ENCODE peak calls at places on chromosome X, in eight cellular contexts. One of them, this sample, is unnamed.
A peak's percentile ranks its signal among the peaks of the same experiment; 100 is the strongest.

GRCh38 chrX:22486326-22486725 is 213.6 kb downstream of the CBLL2 start:
- DNase-seq in H9: no peak
- DNase-seq in nephron progenitor cell: no peak
- DNase-seq in AG10803: no peak
- DNase-seq in bronchial epithelial cell: no peak
- DNase-seq in lung: no peak
- DNase-seq in body of pancreas: no peak
- DNase-seq in GM12865: no peak
- DNase-seq in this sample: no peak

GRCh38 chrX:151871244-151871643 is 41.4 kb upstream of the MAGEA4 start:
- DNase-seq in bronchial epithelial cell: peak; percentile 89
- DNase-seq in body of pancreas: no peak
- DNase-seq in nephron progenitor cell: no peak
- DNase-seq in AG10803: peak; percentile 90
- DNase-seq in GM12865: no peak
- DNase-seq in H9: no peak
- DNase-seq in lung: no peak
- DNase-seq in this sample: no peak

GRCh38 chrX:132270699-132271098 is 51.5 kb upstream of the RAP2C start:
- DNase-seq in lung: peak; percentile 29
- DNase-seq in body of pancreas: no peak
- DNase-seq in bronchial epithelial cell: peak; percentile 88
- DNase-seq in AG10803: peak; percentile 91
- DNase-seq in GM12865: no peak
- DNase-seq in H9: no peak
- DNase-seq in nephron progenitor cell: no peak
- DNase-seq in this sample: no peak

GRCh38 chrX:75623535-75623934 is 100.7 kb upstream of the ZDHHC15 start:
- DNase-seq in AG10803: no peak
- DNase-seq in nephron progenitor cell: no peak
- DNase-seq in bronchial epithelial cell: peak; percentile 0
- DNase-seq in GM12865: no peak
- DNase-seq in lung: no peak
- DNase-seq in H9: no peak
- DNase-seq in body of pancreas: no peak
- DNase-seq in this sample: no peak

GRCh38 chrX:50200907-50201306 is at the start of gene AKAP4:
- DNase-seq in nephron progenitor cell: no peak
- DNase-seq in lung: no peak
- DNase-seq in body of pancreas: no peak
- DNase-seq in GM12865: no peak
- DNase-seq in bronchial epithelial cell: no peak
- DNase-seq in AG10803: no peak
- DNase-seq in H9: no peak
- DNase-seq in this sample: no peak

GRCh38 chrX:111490683-111491082 is 20.8 kb upstream of the SERTM2 start:
- DNase-seq in GM12865: no peak
- DNase-seq in nephron progenitor cell: no peak
- DNase-seq in AG10803: no peak
- DNase-seq in lung: no peak
- DNase-seq in H9: no peak
- DNase-seq in body of pancreas: no peak
- DNase-seq in bronchial epithelial cell: no peak
- DNase-seq in this sample: no peak

GRCh38 chrX:127459784-127460183 is 592.4 kb downstream of the ACTRT1 start:
- DNase-seq in AG10803: no peak
- DNase-seq in bronchial epithelial cell: peak; percentile 2
- DNase-seq in body of pancreas: no peak
- DNase-seq in nephron progenitor cell: no peak
- DNase-seq in H9: peak; percentile 57
- DNase-seq in GM12865: no peak
- DNase-seq in lung: no peak
- DNase-seq in this sample: no peak

GRCh38 chrX:34338046-34338445 is 205.9 kb upstream of the FAM47A start:
- DNase-seq in bronchial epithelial cell: no peak
- DNase-seq in lung: no peak
- DNase-seq in GM12865: no peak
- DNase-seq in body of pancreas: no peak
- DNase-seq in AG10803: no peak
- DNase-seq in nephron progenitor cell: no peak
- DNase-seq in H9: no peak
- DNase-seq in this sample: no peak

GRCh38 chrX:335758-336155 is 17.2 kb upstream of the GTPBP6 start:
- DNase-seq in GM12865: no peak
- DNase-seq in bronchial epithelial cell: no peak
- DNase-seq in H9: no peak
- DNase-seq in AG10803: no peak
- DNase-seq in nephron progenitor cell: no peak
- DNase-seq in body of pancreas: no peak
- DNase-seq in lung: no peak
- DNase-seq in this sample: no peak

GRCh38 chrX:51420610-51421009 is 75.8 kb downstream of the NUDT11 start:
- DNase-seq in body of pancreas: no peak
- DNase-seq in bronchial epithelial cell: peak; percentile 29
- DNase-seq in GM12865: peak; percentile 36
- DNase-seq in AG10803: peak; percentile 40
- DNase-seq in lung: no peak
- DNase-seq in H9: no peak
- DNase-seq in nephron progenitor cell: peak; percentile 16
- DNase-seq in this sample: no peak

DNA sequence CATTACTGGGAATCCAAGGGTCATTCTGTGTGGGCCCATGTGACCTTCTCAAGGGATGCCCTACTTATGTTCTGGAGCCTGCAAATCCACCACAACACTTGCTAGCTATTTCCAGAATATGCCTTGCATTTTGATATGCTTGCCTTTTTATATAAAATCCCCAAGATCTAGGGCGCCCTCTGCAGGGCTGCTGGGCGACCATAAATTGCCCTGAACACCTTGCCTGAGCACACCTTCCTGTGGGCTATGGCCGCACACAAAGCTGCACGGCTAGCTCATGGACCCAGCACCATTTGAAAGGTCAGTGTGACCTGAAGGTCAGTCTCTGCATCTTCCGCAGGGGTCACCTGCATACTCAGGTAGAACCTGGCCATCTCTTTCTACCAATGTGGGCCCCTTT is 311.7 kb downstream of the NLGN4X start:
- DNase-seq in H9: no peak
- DNase-seq in AG10803: no peak
- DNase-seq in bronchial epithelial cell: no peak
- DNase-seq in GM12865: peak; percentile 0
- DNase-seq in body of pancreas: no peak
- DNase-seq in nephron progenitor cell: no peak
- DNase-seq in lung: no peak
- DNase-seq in this sample: no peak
- TF ChIP-seq CTCF in H9: peak; percentile 65
- TF ChIP-seq CTCF in AG10803: no peak
- TF ChIP-seq CTCF in bronchial epithelial cell: no peak
- TF ChIP-seq CTCF in GM12865: peak; percentile 15
- TF ChIP-seq CTCF in body of pancreas: no peak
- TF ChIP-seq CTCF in nephron progenitor cell: no peak
- TF ChIP-seq CTCF in lung: no peak
- TF ChIP-seq CTCF in this sample: no peak

DNA sequence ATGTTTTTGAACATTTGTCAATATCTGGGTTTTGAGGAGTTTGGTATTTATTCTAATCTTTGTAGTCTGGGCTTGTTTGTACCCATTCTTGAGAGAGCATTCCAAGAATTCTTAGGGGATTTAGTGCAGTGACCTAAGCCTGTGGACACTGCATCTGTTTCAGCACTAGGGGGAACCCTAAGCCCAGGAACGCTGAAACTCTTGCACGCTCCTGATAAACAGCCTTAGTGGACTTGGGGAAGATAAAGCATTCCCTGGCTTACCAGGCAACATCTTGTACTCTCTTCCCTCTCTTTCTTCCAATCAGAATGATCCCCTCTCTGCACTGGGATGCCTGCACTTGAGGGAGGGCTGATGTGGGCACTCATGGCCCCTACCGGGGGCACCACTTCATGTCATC is 654.9 kb upstream of the HTR2C start:
- DNase-seq in AG10803: peak; percentile 1
- DNase-seq in H9: peak; percentile 89
- DNase-seq in GM12865: peak; percentile 25
- DNase-seq in lung: peak; percentile 39
- DNase-seq in body of pancreas: no peak
- DNase-seq in nephron progenitor cell: peak; percentile 54
- DNase-seq in bronchial epithelial cell: peak; percentile 39
- DNase-seq in this sample: no peak
- TF ChIP-seq CTCF in AG10803: peak; percentile 28
- TF ChIP-seq CTCF in H9: peak; percentile 94
- TF ChIP-seq CTCF in GM12865: peak; percentile 35
- TF ChIP-seq CTCF in lung: peak; percentile 18
- TF ChIP-seq CTCF in body of pancreas: peak; percentile 41
- TF ChIP-seq CTCF in nephron progenitor cell: peak; percentile 85
- TF ChIP-seq CTCF in bronchial epithelial cell: peak; percentile 49
- TF ChIP-seq CTCF in this sample: peak; percentile 46

GRCh38 chrX:140664939-140665338 is 44.6 kb upstream of the LINC00632 start:
- DNase-seq in GM12865: peak; percentile 8
- DNase-seq in H9: no peak
- DNase-seq in nephron progenitor cell: no peak
- DNase-seq in bronchial epithelial cell: peak; percentile 34
- DNase-seq in AG10803: peak; percentile 33
- DNase-seq in lung: no peak
- DNase-seq in body of pancreas: no peak
- DNase-seq in this sample: no peak
- TF ChIP-seq CTCF in GM12865: no peak
- TF ChIP-seq CTCF in H9: peak; percentile 74
- TF ChIP-seq CTCF in nephron progenitor cell: peak; percentile 54
- TF ChIP-seq CTCF in bronchial epithelial cell: peak; percentile 16
- TF ChIP-seq CTCF in AG10803: peak; percentile 57
- TF ChIP-seq CTCF in lung: peak; percentile 4
- TF ChIP-seq CTCF in body of pancreas: peak; percentile 61
- TF ChIP-seq CTCF in this sample: peak; percentile 48

DNA sequence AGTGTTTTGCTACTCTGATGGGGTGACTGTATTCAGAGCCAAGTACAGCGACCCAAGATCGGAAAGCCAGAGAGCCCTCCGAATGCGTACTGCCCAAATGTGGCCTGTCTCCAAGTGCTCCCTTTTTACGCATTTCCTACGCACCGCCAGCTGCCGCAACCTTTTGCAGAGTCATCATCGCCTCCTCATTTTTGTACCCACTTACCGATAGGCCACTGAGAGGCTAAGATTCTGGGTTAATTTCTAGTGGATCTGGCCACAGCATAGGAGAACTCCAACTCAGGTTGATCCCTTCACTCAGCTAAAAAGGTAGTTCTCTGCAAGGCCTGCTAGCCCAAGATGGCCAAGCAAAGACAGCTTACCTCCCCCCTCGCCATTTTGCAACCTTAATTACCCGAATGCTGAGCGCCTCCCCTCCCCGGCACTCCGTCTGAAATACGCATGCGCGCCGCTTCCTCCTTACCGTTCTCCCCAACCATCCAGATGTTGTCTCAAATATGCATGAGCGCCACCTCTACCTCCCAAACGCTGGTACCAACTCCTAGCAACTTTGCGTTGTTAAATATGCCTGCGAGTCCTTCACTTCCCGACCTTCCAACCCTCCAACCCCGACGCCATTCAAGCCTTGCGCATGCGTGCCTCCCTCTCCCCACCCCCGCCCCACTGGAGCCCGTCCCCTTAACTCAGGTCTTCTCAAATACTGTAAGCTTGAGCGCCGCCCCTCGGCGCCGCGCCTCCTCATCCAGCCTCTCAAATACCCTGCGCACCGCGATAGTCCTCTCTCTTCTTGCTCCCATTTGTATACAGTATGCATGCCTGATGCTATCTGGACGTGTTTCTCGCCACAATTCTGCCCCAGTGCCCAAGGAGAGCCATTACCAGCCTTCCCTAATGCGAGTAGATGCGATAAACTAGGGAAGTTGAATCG is 11.8 kb upstream of the ZCCHC13 start:
- DNase-seq in H9: peak; percentile 88
- DNase-seq in bronchial epithelial cell: peak; percentile 73
- DNase-seq in nephron progenitor cell: peak; percentile 81
- DNase-seq in AG10803: peak; percentile 89
- DNase-seq in lung: peak; percentile 84
- DNase-seq in body of pancreas: peak; percentile 81
- DNase-seq in GM12865: peak; percentile 93
- DNase-seq in this sample: no peak
- TF ChIP-seq CTCF in H9: peak; percentile 29
- TF ChIP-seq CTCF in bronchial epithelial cell: peak; percentile 25
- TF ChIP-seq CTCF in nephron progenitor cell: no peak
- TF ChIP-seq CTCF in AG10803: peak; percentile 19
- TF ChIP-seq CTCF in lung: no peak
- TF ChIP-seq CTCF in body of pancreas: peak; percentile 8
- TF ChIP-seq CTCF in GM12865: peak; percentile 16
- TF ChIP-seq CTCF in this sample: peak; percentile 35

GRCh38 chrX:120999413-120999812 is 13.9 kb upstream of the CT47A1 start:
- DNase-seq in GM12865: no peak
- DNase-seq in lung: no peak
- DNase-seq in body of pancreas: no peak
- DNase-seq in bronchial epithelial cell: no peak
- DNase-seq in H9: no peak
- DNase-seq in nephron progenitor cell: no peak
- DNase-seq in AG10803: no peak
- DNase-seq in this sample: no peak

GRCh38 chrX:121000589-121000988 is 15.0 kb upstream of the CT47A1 start:
- DNase-seq in GM12865: peak; percentile 37
- DNase-seq in bronchial epithelial cell: peak; percentile 51
- DNase-seq in nephron progenitor cell: no peak
- DNase-seq in AG10803: no peak
- DNase-seq in lung: no peak
- DNase-seq in H9: no peak
- DNase-seq in body of pancreas: no peak
- DNase-seq in this sample: no peak
- TF ChIP-seq CTCF in GM12865: peak; percentile 15
- TF ChIP-seq CTCF in bronchial epithelial cell: peak; percentile 38
- TF ChIP-seq CTCF in nephron progenitor cell: peak; percentile 19
- TF ChIP-seq CTCF in AG10803: no peak
- TF ChIP-seq CTCF in lung: no peak
- TF ChIP-seq CTCF in H9: peak; percentile 53
- TF ChIP-seq CTCF in body of pancreas: peak; percentile 25
- TF ChIP-seq CTCF in this sample: peak; percentile 25

DNA sequence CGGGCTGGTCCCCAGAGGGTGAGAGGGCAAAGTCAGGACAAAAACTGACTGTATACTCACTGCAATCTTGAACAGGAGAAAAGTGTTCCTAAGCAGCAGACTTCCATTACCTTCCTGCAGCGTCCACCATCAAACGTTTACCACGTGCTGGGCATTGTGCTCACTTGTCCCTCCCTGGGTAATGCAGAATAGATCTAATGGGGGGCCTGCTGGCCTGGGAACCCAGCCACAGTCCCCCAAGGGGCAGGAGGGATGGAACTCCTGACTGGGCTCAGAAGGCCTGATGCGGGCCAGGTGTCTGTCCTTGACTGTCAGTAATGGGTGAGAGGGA is 37.6 kb upstream of the FAM156A start:
- DNase-seq in AG10803: no peak
- DNase-seq in body of pancreas: no peak
- DNase-seq in lung: no peak
- DNase-seq in nephron progenitor cell: no peak
- DNase-seq in GM12865: no peak
- DNase-seq in H9: no peak
- DNase-seq in bronchial epithelial cell: no peak
- DNase-seq in this sample: no peak
- TF ChIP-seq CTCF in AG10803: no peak
- TF ChIP-seq CTCF in body of pancreas: no peak
- TF ChIP-seq CTCF in lung: no peak
- TF ChIP-seq CTCF in nephron progenitor cell: no peak
- TF ChIP-seq CTCF in GM12865: no peak
- TF ChIP-seq CTCF in H9: no peak
- TF ChIP-seq CTCF in bronchial epithelial cell: no peak
- TF ChIP-seq CTCF in this sample: no peak

This sample was measured in D721Med.